ENCODE peak calls at places on chromosomes 12 and 14, in eight cellular contexts. L is DMS153; F is activated CD4-positive, alpha-beta T cell treated with anti-CD3 and anti-CD28 coated beads, Interleukin-2, amount 10 ng/mL, durations not matched to agents 7 days and 5 days; G is NCI-H460; T is iPS DF 6.9; I is fibroblast of lung; Z is H54; M is posterior cingulate gyrus. K is an unnamed sample.

GRCh38 chr12:1518763-1519516 is 75.4 kb downstream of the FBXL14 start:
- DNase-seq in L (peak), F (no peak), G (peak), T (no peak), I (peak), Z (peak), M (no peak), K (peak)

GRCh38 chr12:25124493-25124892 is 70.5 kb downstream of the DNAI7 start:
- DNase-seq in L (no peak), F (no peak), G (no peak), T (no peak), I (no peak), Z (no peak), M (no peak), K (no peak)

GRCh38 chr14:90551070-90551704 is 154.4 kb downstream of the CALM1 start:
- DNase-seq in L (no peak), F (no peak), G (no peak), T (no peak), I (peak), Z (no peak), M (no peak), K (no peak)

GRCh38 chr12:69210661-69211060 is 28.7 kb upstream of the CPSF6 start:
- DNase-seq in L (no peak), F (no peak), G (no peak), T (no peak), I (no peak), Z (no peak), M (no peak), K (no peak)

GRCh38 chr12:203074-203461 is 10.9 kb downstream of the SLC6A12 start:
- DNase-seq in L (no peak), F (no peak), G (no peak), T (no peak), I (no peak), Z (no peak), M (no peak), K (no peak)

GRCh38 chr12:124916370-124917134 is 2.1 kb upstream of the UBC start:
- DNase-seq in L (no peak), F (peak), G (peak), T (no peak), I (peak), Z (no peak), M (peak), K (peak)

GRCh38 chr12:57214398-57214781 is 2.2 kb upstream of the NXPH4 start:
- DNase-seq in L (no peak), F (peak), G (peak), T (no peak), I (peak), Z (peak), M (no peak), K (no peak)

GRCh38 chr14:63650336-63650952 is 8.8 kb upstream of the WDR89 start:
- DNase-seq in L (no peak), F (peak), G (no peak), T (no peak), I (no peak), Z (no peak), M (peak), K (no peak)